ENCODE peak calls at places on chromosomes 16 and 17, in six cellular contexts. C, S, O, P, H and Y are unnamed samples.

GRCh38 chr17:55282379-55282702 is 17.6 kb downstream of the HLF start:
- DNase-seq in C (no peak), S (no peak), O (no peak), P (no peak), H (no peak), Y (no peak)

GRCh38 chr17:79950306-79950705 is 85.4 kb downstream of the TBC1D16 start:
- DNase-seq in C (no peak), S (peak), O (peak), P (no peak), H (peak), Y (no peak)

GRCh38 chr17:45161288-45162021 is at the start of gene HEXIM2:
- DNase-seq in C (peak), S (peak), O (peak), P (peak), H (peak), Y (peak)

GRCh38 chr17:17322516-17323510 is 19.6 kb downstream of the NT5M start:
- DNase-seq in C (no peak), S (no peak), O (no peak), P (no peak), H (no peak), Y (no peak)

GRCh38 chr16:84084570-84085270 is 32.0 kb downstream of the MBTPS1 start:
- DNase-seq in C (peak), S (no peak), O (peak), P (peak), H (peak), Y (peak)

GRCh38 chr16:53821957-53822625 is 118.1 kb downstream of the FTO start:
- DNase-seq in C (peak), S (no peak), O (no peak), P (no peak), H (no peak), Y (no peak)

GRCh38 chr17:33651631-33652030 is 358.5 kb upstream of the ASIC2 start:
- DNase-seq in C (peak), S (no peak), O (no peak), P (no peak), H (no peak), Y (no peak)

GRCh38 chr17:81519284-81520020 is 6.9 kb upstream of the ACTG1 start:
- DNase-seq in C (peak), S (no peak), O (no peak), P (peak), H (peak), Y (no peak)

GRCh38 chr17:10135539-10136257 is 62.7 kb downstream of the GAS7 start:
- DNase-seq in C (peak), S (no peak), O (peak), P (peak), H (no peak), Y (no peak)

GRCh38 chr16:89307421-89307805 is 89.9 kb downstream of the ZNF778 start:
- DNase-seq in C (no peak), S (no peak), O (no peak), P (no peak), H (no peak), Y (no peak)

GRCh38 chr16:70493863-70494770 is 29.2 kb downstream of the COG4 start:
- DNase-seq in C (no peak), S (no peak), O (no peak), P (no peak), H (no peak), Y (no peak)

GRCh38 chr17:17044846-17045561 is 2.7 kb downstream of the MPRIP start:
- DNase-seq in C (peak), S (peak), O (peak), P (no peak), H (peak), Y (no peak)

GRCh38 chr17:69597898-69598692 is 183.6 kb downstream of the MAP2K6 start:
- DNase-seq in C (peak), S (no peak), O (no peak), P (no peak), H (no peak), Y (no peak)

GRCh38 chr16:47037396-47037745 is 63.9 kb upstream of the DNAJA2 start:
- DNase-seq in C (peak), S (peak), O (peak), P (no peak), H (peak), Y (peak)

GRCh38 chr16:87213536-87213935 is 103.7 kb downstream of the C16orf95 start:
- DNase-seq in C (no peak), S (no peak), O (no peak), P (no peak), H (no peak), Y (no peak)

GRCh38 chr17:8798176-8799000 is 777 bp downstream of the MFSD6L start:
- DNase-seq in C (no peak), S (no peak), O (no peak), P (no peak), H (no peak), Y (no peak)

GRCh38 chr17:20281860-20282259 is 185.5 kb downstream of the LGALS9B start:
- DNase-seq in C (no peak), S (no peak), O (no peak), P (peak), H (peak), Y (no peak)

GRCh38 chr17:74786411-74787097 is 10.4 kb upstream of the NAT9 start:
- DNase-seq in C (no peak), S (no peak), O (no peak), P (no peak), H (no peak), Y (no peak)

GRCh38 chr17:47246120-47246519 is 7.5 kb upstream of the ITGB3 start:
- DNase-seq in C (no peak), S (no peak), O (no peak), P (no peak), H (no peak), Y (no peak)

GRCh38 chr16:3235856-3236669 is 1.1 kb upstream of the ZNF200 start:
- DNase-seq in C (peak), S (no peak), O (peak), P (peak), H (no peak), Y (peak)

GRCh38 chr17:76014100-76014924 is 12.8 kb downstream of the EVPL start:
- DNase-seq in C (peak), S (no peak), O (peak), P (peak), H (peak), Y (peak)

GRCh38 chr17:43380307-43380706 is 18.5 kb upstream of the ARL4D start:
- DNase-seq in C (no peak), S (no peak), O (no peak), P (no peak), H (no peak), Y (no peak)

GRCh38 chr16:11183035-11183812 is 72.8 kb downstream of the SOCS1 start:
- DNase-seq in C (no peak), S (no peak), O (no peak), P (no peak), H (no peak), Y (no peak)

GRCh38 chr16:11181242-11181888 is 74.6 kb downstream of the SOCS1 start:
- DNase-seq in C (no peak), S (no peak), O (no peak), P (no peak), H (no peak), Y (no peak)

GRCh38 chr16:11181889-11182279 is 74.1 kb downstream of the SOCS1 start:
- DNase-seq in C (no peak), S (no peak), O (no peak), P (no peak), H (no peak), Y (no peak)

GRCh38 chr16:11183951-11184350 is 72.1 kb downstream of the SOCS1 start:
- DNase-seq in C (no peak), S (no peak), O (no peak), P (no peak), H (no peak), Y (no peak)

DNA sequence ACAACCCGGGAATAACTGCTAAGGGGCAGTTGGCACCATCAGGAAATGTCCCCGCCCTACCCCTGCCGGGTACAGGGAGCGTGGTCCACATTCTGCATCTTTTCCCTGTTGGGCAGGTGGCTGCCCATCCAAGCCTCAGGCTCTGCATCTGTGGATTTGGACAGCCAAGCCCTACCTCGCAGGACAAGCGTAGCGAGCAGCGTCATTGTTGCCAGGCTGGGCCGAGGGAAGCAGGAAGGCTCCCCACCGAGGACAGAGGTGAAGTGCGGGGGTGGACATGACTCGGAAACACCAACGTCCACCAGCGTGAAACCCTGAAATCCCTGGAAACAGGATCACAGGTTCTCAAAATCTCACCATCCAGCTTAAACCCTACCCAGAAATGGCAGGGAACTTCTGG is 73.6 kb downstream of the SOCS1 start:
- DNase-seq in C (no peak), S (no peak), O (no peak), P (no peak), H (no peak), Y (no peak)
- TF ChIP-seq POLR2A in C (no peak), S (no peak), O (no peak), P (no peak), H (no peak), Y (no peak)

DNA sequence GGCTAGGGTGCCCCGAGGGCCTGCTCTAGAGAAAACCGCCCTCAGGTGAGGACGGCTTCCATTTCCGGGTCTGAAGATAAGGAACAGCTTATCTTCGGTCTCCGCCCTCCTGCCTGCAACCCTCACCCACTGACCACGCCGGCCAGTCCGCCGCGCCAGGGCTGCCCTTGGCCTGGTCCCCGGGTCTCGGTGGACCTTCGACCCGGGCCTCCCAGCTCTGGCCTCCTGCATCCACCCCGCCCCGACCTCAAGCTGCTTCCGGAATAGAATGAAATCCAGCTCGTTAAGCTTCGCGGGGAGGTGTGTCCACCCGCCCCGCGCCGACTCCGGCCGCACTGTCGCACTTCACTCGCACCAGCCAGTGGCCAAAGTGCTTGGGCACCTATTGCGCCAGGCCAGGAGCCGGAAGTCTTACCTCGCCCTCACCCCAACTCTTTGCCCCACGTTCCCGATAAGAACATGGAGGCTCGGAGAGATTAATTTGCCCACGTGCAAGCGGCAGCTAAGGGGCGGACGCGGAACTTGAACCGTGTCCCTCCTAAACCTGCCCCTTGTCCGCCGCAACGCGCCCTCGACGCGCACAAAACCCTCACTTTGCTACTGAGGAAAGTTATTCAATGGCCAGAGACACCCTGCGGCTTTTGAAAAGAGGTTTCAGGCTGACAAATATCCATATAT is 742 bp upstream of the MMP15 start:
- DNase-seq in C (peak), S (no peak), O (no peak), P (no peak), H (peak), Y (peak)
- TF ChIP-seq POLR2A in C (no peak), S (no peak), O (no peak), P (no peak), H (peak), Y (no peak)

GRCh38 chr16:20901068-20901440 is 483 bp downstream of the LYRM1 start:
- DNase-seq in C (no peak), S (no peak), O (no peak), P (no peak), H (no peak), Y (no peak)
- TF ChIP-seq POLR2A in C (no peak), S (no peak), O (no peak), P (no peak), H (no peak), Y (peak)

DNA sequence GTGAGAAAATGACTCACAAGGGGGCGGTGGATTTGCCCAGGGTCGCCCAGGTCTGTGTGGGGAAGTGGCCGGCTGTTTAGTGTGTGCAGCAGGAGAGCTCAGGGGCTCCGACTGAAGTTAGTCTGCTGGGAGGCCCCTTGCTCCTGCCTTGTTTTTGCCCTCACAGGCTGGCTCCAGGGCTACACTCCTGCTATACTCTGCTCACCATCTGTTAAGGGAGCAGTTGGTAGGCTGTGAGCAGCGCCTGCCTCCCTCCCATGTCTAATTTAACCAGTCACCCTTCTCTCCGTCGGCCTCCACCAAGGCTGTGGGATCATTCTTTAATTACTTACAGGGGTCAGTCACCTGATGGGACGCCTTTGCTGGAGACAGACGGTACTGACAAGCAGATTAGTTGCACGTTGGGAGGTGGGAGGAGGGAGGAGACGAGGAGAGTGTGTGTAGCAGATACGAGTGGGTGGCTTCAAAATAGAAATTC is 35.5 kb downstream of the KSR1 start:
- DNase-seq in C (no peak), S (no peak), O (no peak), P (no peak), H (no peak), Y (peak)
- TF ChIP-seq POLR2A in C (no peak), S (no peak), O (no peak), P (no peak), H (no peak), Y (peak)